ENCODE peak calls at places on chromosome 13, in ten cellular contexts. Y is heart right ventricle, T is IMR-90, L is lower lobe of right lung, H is transverse colon, J is PC-9, N is WERI-Rb-1, E is left ventricle myocardium inferior, G is Peyer's patch, M is neural progenitor cell. D is an unnamed sample.

GRCh38 chr13:114161028-114161556 is 18.0 kb upstream of the CFAP97D2 start:
- DNase-seq in Y (no peak), T (no peak), L (no peak), H (no peak), J (no peak), N (no peak), E (no peak), G (no peak), M (no peak), D (no peak)

GRCh38 chr13:113187263-113187669 is 21.2 kb downstream of the PCID2 start:
- DNase-seq in Y (peak), T (peak), L (no peak), H (peak), J (peak), N (no peak), E (peak), G (peak), M (no peak), D (peak)

GRCh38 chr13:96771501-96772367 is 222.5 kb downstream of the OXGR1 start:
- DNase-seq in Y (no peak), T (no peak), L (peak), H (no peak), J (no peak), N (no peak), E (no peak), G (no peak), M (no peak), D (no peak)

GRCh38 chr13:28117689-28118377 is 17.5 kb upstream of the FLT3 start:
- DNase-seq in Y (peak), T (no peak), L (no peak), H (peak), J (no peak), N (no peak), E (peak), G (peak), M (no peak), D (peak)

GRCh38 chr13:102729560-102730275 is 34.9 kb upstream of the METTL21C start:
- DNase-seq in Y (no peak), T (peak), L (no peak), H (no peak), J (no peak), N (no peak), E (no peak), G (no peak), M (no peak), D (no peak)

GRCh38 chr13:113669871-113670341 is 2.9 kb downstream of the GRK1 start:
- DNase-seq in Y (no peak), T (no peak), L (peak), H (peak), J (no peak), N (peak), E (peak), G (no peak), M (no peak), D (peak)

GRCh38 chr13:18948664-18949488 is 232.7 kb downstream of the TUBA3C start:
- DNase-seq in Y (no peak), T (no peak), L (no peak), H (no peak), J (no peak), N (no peak), E (no peak), G (no peak), M (no peak), D (no peak)

GRCh38 chr13:27524981-27525975 is 74.9 kb upstream of the MTIF3 start:
- DNase-seq in Y (no peak), T (no peak), L (no peak), H (no peak), J (no peak), N (peak), E (no peak), G (no peak), M (no peak), D (peak)

GRCh38 chr13:60701919-60702318 is 304.9 kb downstream of the TDRD3 start:
- DNase-seq in Y (no peak), T (no peak), L (no peak), H (no peak), J (no peak), N (no peak), E (no peak), G (no peak), M (peak), D (no peak)

DNA sequence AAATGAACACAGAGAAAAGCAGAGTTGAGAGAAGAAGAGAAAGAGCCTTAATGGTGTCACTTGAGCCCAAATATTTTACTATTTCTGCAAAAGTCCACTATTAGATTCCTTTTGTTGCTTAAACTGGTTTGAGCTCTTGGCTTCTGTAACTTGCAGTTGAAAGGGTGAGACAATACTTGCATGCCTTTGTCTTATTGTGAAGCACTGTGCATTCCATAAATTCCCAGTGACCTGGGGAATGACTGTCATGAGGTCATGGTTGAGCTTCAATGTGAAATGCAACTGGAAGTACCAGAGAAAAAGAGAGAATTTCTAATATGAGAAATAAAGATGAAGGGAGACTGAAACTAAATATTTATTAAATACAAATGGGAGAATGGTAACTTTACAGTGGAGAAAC is 310.9 kb downstream of the TDRD3 start:
- DNase-seq in Y (no peak), T (no peak), L (no peak), H (no peak), J (no peak), N (no peak), E (no peak), G (no peak), M (no peak), D (no peak)
- TF ChIP-seq CTCF in Y (no peak), T (no peak), L (no peak), H (no peak), J (no peak), N (no peak), E (no peak), G (no peak), M (no peak), D (no peak)

GRCh38 chr13:30481241-30481760 is 15.6 kb upstream of the HMGB1 start:
- DNase-seq in Y (no peak), T (no peak), L (no peak), H (no peak), J (peak), N (no peak), E (no peak), G (no peak), M (no peak), D (no peak)

GRCh38 chr13:30480292-30480947 is 14.7 kb upstream of the HMGB1 start:
- DNase-seq in Y (no peak), T (no peak), L (no peak), H (no peak), J (no peak), N (no peak), E (no peak), G (no peak), M (no peak), D (no peak)

GRCh38 chr13:30479590-30480219 is 14.0 kb upstream of the HMGB1 start:
- DNase-seq in Y (no peak), T (no peak), L (no peak), H (no peak), J (no peak), N (no peak), E (no peak), G (no peak), M (no peak), D (no peak)

GRCh38 chr13:30479154-30479553 is 13.4 kb upstream of the HMGB1 start:
- DNase-seq in Y (no peak), T (no peak), L (no peak), H (no peak), J (no peak), N (no peak), E (no peak), G (no peak), M (no peak), D (no peak)

DNA sequence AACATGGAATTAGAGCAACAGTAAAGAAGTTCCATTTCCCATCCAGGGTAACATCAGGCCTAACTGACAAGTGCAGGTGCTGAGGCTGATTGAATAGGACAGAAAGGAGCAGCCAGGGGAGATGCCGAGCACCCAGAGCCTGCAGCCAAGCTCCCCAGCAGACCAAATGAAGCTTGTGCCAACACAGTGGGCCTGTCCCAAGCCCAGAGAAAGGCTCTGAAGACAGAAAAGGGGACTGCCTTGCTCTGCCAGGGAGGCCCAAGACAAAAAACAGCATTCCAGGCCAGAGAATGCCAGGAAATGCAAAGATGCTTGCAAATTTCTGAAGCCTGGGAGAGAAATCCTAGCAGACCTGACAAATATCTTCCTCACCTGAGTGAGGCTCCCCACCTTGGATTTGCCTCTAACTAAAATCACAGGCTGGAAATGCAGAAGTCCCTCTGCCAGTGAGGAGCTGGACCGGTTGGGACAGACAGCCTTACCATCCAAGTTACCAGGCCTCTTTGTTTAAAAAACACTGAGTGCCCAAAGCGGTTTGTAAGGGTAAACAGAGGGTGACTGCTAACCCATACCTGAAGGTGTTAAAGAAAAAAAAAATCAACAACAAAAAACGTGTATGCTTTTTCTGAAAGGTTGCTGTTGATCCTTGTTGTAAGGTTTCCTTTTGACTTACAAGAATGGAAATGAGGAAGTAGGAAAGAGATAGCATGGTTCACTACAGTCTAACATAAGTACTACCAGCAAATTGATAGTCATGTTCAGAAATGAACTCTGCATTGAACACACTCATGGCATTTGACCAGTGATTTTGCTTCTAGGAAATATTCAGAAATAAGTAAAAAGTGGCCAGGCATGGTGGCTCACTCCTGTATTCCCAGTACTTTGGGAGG is 11.9 kb upstream of the HMGB1 start:
- DNase-seq in Y (no peak), T (no peak), L (no peak), H (no peak), J (no peak), N (no peak), E (no peak), G (no peak), M (no peak), D (no peak)
- H3K27ac ChIP-seq in Y (no peak), T (no peak), L (no peak), H (no peak), J (no peak), N (no peak), E (no peak), G (no peak), M (no peak), D (no peak)

GRCh38 chr13:21142766-21143165 is 33.6 kb downstream of the SKA3 start:
- DNase-seq in Y (no peak), T (no peak), L (no peak), H (no peak), J (no peak), N (no peak), E (no peak), G (no peak), M (no peak), D (no peak)

GRCh38 chr13:21137696-21138095 is 38.7 kb downstream of the SKA3 start:
- DNase-seq in Y (no peak), T (peak), L (no peak), H (no peak), J (no peak), N (no peak), E (no peak), G (peak), M (no peak), D (no peak)

GRCh38 chr13:21138561-21138960 is 37.8 kb downstream of the SKA3 start:
- DNase-seq in Y (no peak), T (no peak), L (no peak), H (no peak), J (no peak), N (no peak), E (no peak), G (no peak), M (no peak), D (no peak)

GRCh38 chr13:21134475-21134874 is 41.9 kb downstream of the SKA3 start:
- DNase-seq in Y (no peak), T (no peak), L (no peak), H (no peak), J (no peak), N (no peak), E (no peak), G (no peak), M (no peak), D (no peak)

GRCh38 chr13:21139374-21139773 is 37.0 kb downstream of the SKA3 start:
- DNase-seq in Y (no peak), T (no peak), L (no peak), H (peak), J (no peak), N (no peak), E (no peak), G (no peak), M (no peak), D (no peak)
- H3K4me3 ChIP-seq in Y (peak), T (no peak), L (peak), H (peak), J (peak), N (peak), E (peak), G (no peak), M (peak), D (peak)

DNA sequence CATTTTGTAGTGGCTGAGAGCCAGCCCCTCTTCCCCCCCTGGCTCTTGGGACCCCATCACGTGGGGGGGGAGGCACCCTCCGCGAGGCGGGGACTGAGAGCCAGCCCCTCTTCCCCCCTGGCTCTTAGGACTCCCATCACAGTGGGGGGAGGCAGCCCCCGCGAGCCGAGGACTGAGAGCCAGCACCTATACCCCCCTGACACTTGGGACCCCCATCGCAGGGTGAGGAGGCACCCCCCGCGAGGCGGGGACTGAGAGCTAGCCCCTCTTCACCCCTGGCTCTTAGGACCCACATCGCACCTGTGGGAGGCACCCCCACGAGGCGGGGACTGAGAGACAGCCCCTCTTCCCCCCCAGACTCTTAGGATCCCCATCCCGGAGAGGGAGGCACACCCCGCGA is 2426.5 kb upstream of the PCDH20 start:
- DNase-seq in Y (no peak), T (no peak), L (no peak), H (no peak), J (no peak), N (no peak), E (no peak), G (no peak), M (no peak), D (no peak)
- TF ChIP-seq CTCF in Y (no peak), T (no peak), L (no peak), H (no peak), J (no peak), N (no peak), E (no peak), G (no peak), M (no peak), D (no peak)

GRCh38 chr13:48500652-48501197 is 32.2 kb downstream of the RCBTB2 start:
- DNase-seq in Y (no peak), T (peak), L (no peak), H (no peak), J (no peak), N (no peak), E (no peak), G (no peak), M (no peak), D (no peak)
- H3K27ac ChIP-seq in Y (no peak), T (peak), L (peak), H (peak), J (no peak), N (no peak), E (peak), G (peak), M (no peak), D (peak)

GRCh38 chr13:104691765-104692164 is 1625.5 kb upstream of the SLC10A2 start:
- DNase-seq in Y (no peak), T (no peak), L (no peak), H (no peak), J (no peak), N (no peak), E (no peak), G (no peak), M (no peak), D (no peak)
- H3K4me3 ChIP-seq in Y (no peak), T (no peak), L (no peak), H (no peak), J (no peak), N (no peak), E (no peak), G (no peak), M (no peak), D (no peak)

GRCh38 chr13:68234278-68234677 is 1004.1 kb upstream of the PCDH9 start:
- DNase-seq in Y (no peak), T (no peak), L (no peak), H (no peak), J (no peak), N (no peak), E (no peak), G (no peak), M (peak), D (no peak)
- TF ChIP-seq CTCF in Y (no peak), T (no peak), L (no peak), H (no peak), J (no peak), N (no peak), E (no peak), G (no peak), M (peak), D (no peak)

GRCh38 chr13:106919093-106919492 is 351.2 kb upstream of the ARGLU1 start:
- DNase-seq in Y (no peak), T (no peak), L (no peak), H (no peak), J (no peak), N (no peak), E (no peak), G (no peak), M (no peak), D (no peak)
- H3K27ac ChIP-seq in Y (peak), T (no peak), L (peak), H (no peak), J (no peak), N (no peak), E (peak), G (no peak), M (peak), D (no peak)